ENCODE peak calls at places on chromosomes 13 and 19, in five cellular contexts. Y is sigmoid colon, G is pancreas, N is HCT116, Z is lower lobe of right lung. D is an unnamed sample. For H3K9me3 and H3K27me3, the result is how much of the 10 kb centered on the place peaks cover.

GRCh38 chr13:47146136-47146535 is 249.3 kb upstream of the HTR2A start:
- DNase-seq in Y (no peak), G (no peak), N (no peak), Z (no peak), D (no peak)

GRCh38 chr13:48582086-48582485 is 49.2 kb upstream of the RCBTB2 start:
- DNase-seq in Y (no peak), G (no peak), N (no peak), Z (no peak), D (no peak)

GRCh38 chr13:72536668-72537399 is 190.6 kb downstream of the MZT1 start:
- DNase-seq in Y (no peak), G (no peak), N (no peak), Z (no peak), D (no peak)

GRCh38 chr19:10408511-10409291 is 5.4 kb upstream of the CDC37 start:
- DNase-seq in Y (no peak), G (peak), N (no peak), Z (peak), D (no peak)

GRCh38 chr13:108877300-108877699 is 247.9 kb downstream of the MYO16 start:
- DNase-seq in Y (no peak), G (no peak), N (no peak), Z (no peak), D (no peak)

GRCh38 chr13:48591889-48592725 is 59.2 kb upstream of the RCBTB2 start:
- DNase-seq in Y (no peak), G (no peak), N (no peak), Z (no peak), D (no peak)

GRCh38 chr13:48316826-48317510 is 13.4 kb downstream of the RB1 start:
- DNase-seq in Y (no peak), G (peak), N (no peak), Z (no peak), D (no peak)

GRCh38 chr13:106566682-106567420 is 1.1 kb downstream of the ARGLU1 start:
- DNase-seq in Y (peak), G (no peak), N (no peak), Z (peak), D (no peak)

GRCh38 chr13:111114362-111115050 is 604 bp upstream of the ARHGEF7 start:
- DNase-seq in Y (peak), G (peak), N (no peak), Z (no peak), D (no peak)

GRCh38 chr19:39136225-39136940 is 10.8 kb downstream of the PAK4 start:
- DNase-seq in Y (no peak), G (peak), N (no peak), Z (no peak), D (no peak)

GRCh38 chr13:47233734-47234133 is 336.9 kb upstream of the HTR2A start:
- DNase-seq in Y (no peak), G (no peak), N (no peak), Z (no peak), D (no peak)

GRCh38 chr13:21326155-21327030 is 132.7 kb downstream of the ZDHHC20 start:
- DNase-seq in Y (peak), G (no peak), N (no peak), Z (no peak), D (no peak)

GRCh38 chr19:3058009-3058820 is 4.1 kb downstream of the TLE5 start:
- DNase-seq in Y (no peak), G (no peak), N (no peak), Z (no peak), D (no peak)

GRCh38 chr13:32745509-32745908 is 159.3 kb downstream of the PDS5B start:
- DNase-seq in Y (no peak), G (no peak), N (no peak), Z (no peak), D (no peak)

GRCh38 chr19:35013047-35013819 is 13.1 kb downstream of the GRAMD1A start:
- DNase-seq in Y (peak), G (peak), N (no peak), Z (peak), D (peak)

GRCh38 chr19:13120817-13121216 is 2.8 kb downstream of the NACC1 start:
- DNase-seq in Y (no peak), G (no peak), N (no peak), Z (no peak), D (no peak)

GRCh38 chr13:27252467-27252866 is 1.1 kb downstream of the RPL21 start:
- DNase-seq in Y (no peak), G (no peak), N (no peak), Z (no peak), D (no peak)

GRCh38 chr19:4206818-4207484 is 22.4 kb upstream of the EBI3 start:
- DNase-seq in Y (no peak), G (no peak), N (peak), Z (no peak), D (no peak)

GRCh38 chr13:23889598-23890224 is 511 bp upstream of the MIPEP start:
- DNase-seq in Y (no peak), G (no peak), N (no peak), Z (no peak), D (no peak)

GRCh38 chr13:29594310-29594709 is 1.2 kb downstream of the SLC7A1 start:
- DNase-seq in Y (peak), G (no peak), N (no peak), Z (no peak), D (peak)

GRCh38 chr13:41835871-41836270 is 125.0 kb downstream of the VWA8 start:
- DNase-seq in Y (no peak), G (no peak), N (no peak), Z (no peak), D (no peak)

GRCh38 chr13:90835826-90836225 is 511.7 kb upstream of the MIR17HG start:
- DNase-seq in Y (no peak), G (no peak), N (no peak), Z (no peak), D (no peak)

GRCh38 chr19:35090160-35090794 is 25.3 kb upstream of the FXYD3 start:
- DNase-seq in Y (no peak), G (peak), N (peak), Z (no peak), D (no peak)

GRCh38 chr13:102402292-102402691 is 444 bp upstream of the FGF14 start:
- DNase-seq in Y (peak), G (no peak), N (no peak), Z (no peak), D (peak)

GRCh38 chr19:45340232-45340898 is at the start of gene KLC3:
- DNase-seq in Y (no peak), G (peak), N (peak), Z (peak), D (peak)

GRCh38 chr13:77894743-77895142 is 23.9 kb downstream of the EDNRB start:
- DNase-seq in Y (no peak), G (no peak), N (no peak), Z (no peak), D (no peak)

GRCh38 chr13:110648848-110649421 is 33.6 kb downstream of the NAXD start:
- DNase-seq in Y (peak), G (no peak), N (no peak), Z (no peak), D (no peak)

GRCh38 chr13:98997051-98997730 is 19.3 kb upstream of the DOCK9 start:
- DNase-seq in Y (no peak), G (no peak), N (no peak), Z (no peak), D (no peak)

GRCh38 chr19:15417699-15418098 is 1.1 kb downstream of the AKAP8L start:
- DNase-seq in Y (no peak), G (no peak), N (no peak), Z (no peak), D (no peak)

GRCh38 chr19:5904302-5905071 is at the start of gene VMAC:
- DNase-seq in Y (peak), G (peak), N (peak), Z (peak), D (peak)

GRCh38 chr13:33483471-33483870 is 197.9 kb upstream of the STARD13 start:
- DNase-seq in Y (no peak), G (no peak), N (no peak), Z (no peak), D (no peak)

DNA sequence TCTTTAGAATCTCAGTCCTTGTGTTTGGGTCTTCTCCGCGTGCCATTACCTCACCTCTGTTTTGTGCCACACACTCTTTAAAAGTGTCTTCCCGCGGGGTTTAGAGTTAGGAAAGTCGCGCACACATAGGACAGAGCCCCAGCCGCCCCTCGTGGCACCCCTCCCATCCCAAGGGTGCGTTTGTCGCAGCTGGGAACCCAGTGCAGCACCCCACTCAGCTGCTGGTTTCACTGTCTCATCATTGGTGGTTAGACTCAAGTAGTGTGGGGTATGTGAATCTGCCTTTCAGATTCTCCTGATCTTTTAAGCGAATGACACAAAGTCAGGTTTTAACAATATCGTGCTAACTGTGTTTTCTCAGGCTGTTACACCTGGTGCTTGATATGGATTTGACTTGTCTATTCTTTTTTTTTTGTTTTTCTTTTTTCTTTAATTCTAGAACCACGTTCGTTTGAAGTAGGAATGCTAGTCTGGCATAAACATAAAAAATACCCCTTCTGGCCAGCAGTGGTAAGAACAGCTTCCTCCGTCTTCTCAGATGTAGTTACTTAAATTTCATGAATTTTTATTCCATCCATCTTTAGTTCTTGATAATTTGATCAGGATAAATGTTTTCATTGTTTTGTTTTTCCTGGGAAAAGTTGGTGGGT is 19.5 kb upstream of the NDUFS7 start:
- DNase-seq in Y (no peak), G (no peak), N (no peak), Z (no peak), D (no peak)
- TF ChIP-seq CTCF in Y (no peak), G (no peak), N (no peak), Z (no peak), D (peak)

GRCh38 chr19:30360378-30361106 is 11.6 kb upstream of the ZNF536 start:
- DNase-seq in Y (no peak), G (no peak), N (no peak), Z (no peak), D (no peak)

GRCh38 chr19:30358821-30359580 is 13.2 kb upstream of the ZNF536 start:
- DNase-seq in Y (no peak), G (no peak), N (no peak), Z (no peak), D (no peak)

GRCh38 chr19:30361107-30361447 is 11.1 kb upstream of the ZNF536 start:
- DNase-seq in Y (no peak), G (no peak), N (no peak), Z (no peak), D (no peak)

GRCh38 chr19:30358319-30358718 is 13.9 kb upstream of the ZNF536 start:
- DNase-seq in Y (no peak), G (no peak), N (no peak), Z (no peak), D (no peak)

GRCh38 chr19:30359936-30360335 is 12.2 kb upstream of the ZNF536 start:
- DNase-seq in Y (no peak), G (no peak), N (no peak), Z (no peak), D (no peak)
- H3K9me3 ChIP-seq in Y (under half), G (under half), N (under half), Z (under half), D (under half)

GRCh38 chr13:37361608-37362007 is 237.0 kb downstream of the POSTN start:
- DNase-seq in Y (no peak), G (no peak), N (no peak), Z (no peak), D (no peak)

GRCh38 chr13:37364024-37364423 is 234.5 kb downstream of the POSTN start:
- DNase-seq in Y (no peak), G (no peak), N (no peak), Z (no peak), D (no peak)

GRCh38 chr13:37369618-37370017 is 228.9 kb downstream of the POSTN start:
- DNase-seq in Y (no peak), G (no peak), N (no peak), Z (no peak), D (no peak)

GRCh38 chr13:37360556-37360955 is 238.0 kb downstream of the POSTN start:
- DNase-seq in Y (no peak), G (no peak), N (no peak), Z (no peak), D (no peak)

DNA sequence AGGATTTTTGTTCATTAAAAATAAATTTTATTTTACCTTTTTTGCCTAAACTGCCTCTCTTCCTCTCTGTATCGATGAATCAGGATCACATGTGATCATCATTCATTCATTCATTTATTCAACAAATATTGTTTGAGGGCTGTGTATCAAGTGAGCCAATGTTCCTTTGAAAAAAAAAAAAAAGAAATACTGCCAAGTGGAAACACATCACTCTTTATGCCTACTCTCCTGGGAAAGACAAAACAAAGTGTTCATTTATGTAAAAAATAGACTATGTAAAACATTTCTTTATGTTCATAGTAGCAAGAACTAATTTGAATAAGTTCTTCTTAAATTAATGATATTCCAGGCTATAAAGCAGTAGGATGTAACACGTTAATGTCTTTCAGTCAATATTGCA is 233.1 kb downstream of the POSTN start:
- DNase-seq in Y (no peak), G (no peak), N (no peak), Z (no peak), D (no peak)
- H3K27me3 ChIP-seq in Y (under half), G (under half), N (under half), Z (under half), D (under half)

GRCh38 chr19:49422407-49423277 is 599 bp downstream of the PTH2 start:
- DNase-seq in Y (no peak), G (no peak), N (no peak), Z (no peak), D (peak)
- TF ChIP-seq CTCF in Y (no peak), G (peak), N (no peak), Z (peak), D (peak)